ENCODE peak calls at places on chromosomes 5 and 9, in seven cellular contexts. One of them, this sample, is unnamed.

GRCh38 chr5:40958811-40959210 is 49.5 kb downstream of the C7 start:
- DNase-seq in NCI-H774: no peak
- DNase-seq in T-helper 9 cell: no peak
- DNase-seq in activated CD4-positive, alpha-beta T cell treated with anti-CD3 and anti-CD28 coated beads for 48 hours: no peak
- DNase-seq in amniotic stem cell: no peak
- DNase-seq in LNCaP clone FGC: no peak
- DNase-seq in stimulated activated CD4-positive, alpha-beta T cell treated with anti-CD3 and anti-CD28 coated beads, Interleukin-2, amount 100 ng/mL, for 24 hours: no peak
- DNase-seq in this sample: no peak

GRCh38 chr5:112279082-112279481 is 140.0 kb downstream of the EPB41L4A start:
- DNase-seq in NCI-H774: no peak
- DNase-seq in stimulated activated CD4-positive, alpha-beta T cell treated with anti-CD3 and anti-CD28 coated beads, Interleukin-2, amount 100 ng/mL, for 24 hours: no peak
- DNase-seq in activated CD4-positive, alpha-beta T cell treated with anti-CD3 and anti-CD28 coated beads for 48 hours: no peak
- DNase-seq in T-helper 9 cell: no peak
- DNase-seq in amniotic stem cell: no peak
- DNase-seq in LNCaP clone FGC: no peak
- DNase-seq in this sample: no peak

GRCh38 chr9:106420511-106420944 is 442.4 kb upstream of the ZNF462 start:
- DNase-seq in stimulated activated CD4-positive, alpha-beta T cell treated with anti-CD3 and anti-CD28 coated beads, Interleukin-2, amount 100 ng/mL, for 24 hours: no peak
- DNase-seq in T-helper 9 cell: no peak
- DNase-seq in NCI-H774: no peak
- DNase-seq in amniotic stem cell: no peak
- DNase-seq in activated CD4-positive, alpha-beta T cell treated with anti-CD3 and anti-CD28 coated beads for 48 hours: peak
- DNase-seq in LNCaP clone FGC: no peak
- DNase-seq in this sample: no peak

GRCh38 chr9:130845901-130846381 is 10.9 kb downstream of the ABL1 start:
- DNase-seq in amniotic stem cell: no peak
- DNase-seq in stimulated activated CD4-positive, alpha-beta T cell treated with anti-CD3 and anti-CD28 coated beads, Interleukin-2, amount 100 ng/mL, for 24 hours: no peak
- DNase-seq in T-helper 9 cell: no peak
- DNase-seq in NCI-H774: no peak
- DNase-seq in LNCaP clone FGC: no peak
- DNase-seq in activated CD4-positive, alpha-beta T cell treated with anti-CD3 and anti-CD28 coated beads for 48 hours: no peak
- DNase-seq in this sample: no peak

GRCh38 chr5:55868846-55869245 is 17.7 kb downstream of the IL31RA start:
- DNase-seq in NCI-H774: no peak
- DNase-seq in stimulated activated CD4-positive, alpha-beta T cell treated with anti-CD3 and anti-CD28 coated beads, Interleukin-2, amount 100 ng/mL, for 24 hours: peak
- DNase-seq in T-helper 9 cell: no peak
- DNase-seq in LNCaP clone FGC: no peak
- DNase-seq in amniotic stem cell: peak
- DNase-seq in activated CD4-positive, alpha-beta T cell treated with anti-CD3 and anti-CD28 coated beads for 48 hours: peak
- DNase-seq in this sample: no peak

GRCh38 chr5:108753331-108753730 is 5.6 kb downstream of the FER start:
- DNase-seq in LNCaP clone FGC: no peak
- DNase-seq in stimulated activated CD4-positive, alpha-beta T cell treated with anti-CD3 and anti-CD28 coated beads, Interleukin-2, amount 100 ng/mL, for 24 hours: no peak
- DNase-seq in T-helper 9 cell: no peak
- DNase-seq in activated CD4-positive, alpha-beta T cell treated with anti-CD3 and anti-CD28 coated beads for 48 hours: no peak
- DNase-seq in amniotic stem cell: no peak
- DNase-seq in NCI-H774: no peak
- DNase-seq in this sample: no peak

GRCh38 chr5:9054821-9055589 is 490.9 kb downstream of the SEMA5A start:
- DNase-seq in T-helper 9 cell: no peak
- DNase-seq in stimulated activated CD4-positive, alpha-beta T cell treated with anti-CD3 and anti-CD28 coated beads, Interleukin-2, amount 100 ng/mL, for 24 hours: no peak
- DNase-seq in LNCaP clone FGC: no peak
- DNase-seq in NCI-H774: no peak
- DNase-seq in amniotic stem cell: no peak
- DNase-seq in activated CD4-positive, alpha-beta T cell treated with anti-CD3 and anti-CD28 coated beads for 48 hours: no peak
- DNase-seq in this sample: no peak

GRCh38 chr5:58317808-58318207 is 142.1 kb downstream of the PLK2 start:
- DNase-seq in amniotic stem cell: no peak
- DNase-seq in LNCaP clone FGC: no peak
- DNase-seq in stimulated activated CD4-positive, alpha-beta T cell treated with anti-CD3 and anti-CD28 coated beads, Interleukin-2, amount 100 ng/mL, for 24 hours: no peak
- DNase-seq in NCI-H774: no peak
- DNase-seq in T-helper 9 cell: no peak
- DNase-seq in activated CD4-positive, alpha-beta T cell treated with anti-CD3 and anti-CD28 coated beads for 48 hours: no peak
- DNase-seq in this sample: no peak

GRCh38 chr9:19411316-19411715 is 2.5 kb downstream of the ACER2 start:
- DNase-seq in amniotic stem cell: no peak
- DNase-seq in T-helper 9 cell: no peak
- DNase-seq in activated CD4-positive, alpha-beta T cell treated with anti-CD3 and anti-CD28 coated beads for 48 hours: no peak
- DNase-seq in NCI-H774: no peak
- DNase-seq in stimulated activated CD4-positive, alpha-beta T cell treated with anti-CD3 and anti-CD28 coated beads, Interleukin-2, amount 100 ng/mL, for 24 hours: no peak
- DNase-seq in LNCaP clone FGC: no peak
- DNase-seq in this sample: no peak